ENCODE peak calls at places on chromosomes 11 and 22, in nine cellular contexts. One of them, this sample, is unnamed.
A peak's percentile ranks its signal among the peaks of the same experiment; 100 is the strongest.

GRCh38 chr11:113249491-113249763 is 65.0 kb upstream of the TTC12 start:
- DNase-seq in tibial nerve: no peak
- DNase-seq in hepatocyte: no peak
- DNase-seq in AG09309: no peak
- DNase-seq in lower leg skin: no peak
- DNase-seq in uterus: no peak
- DNase-seq in AG10803: peak; percentile 20
- DNase-seq in sigmoid colon: no peak
- DNase-seq in retinal pigment epithelial cell: no peak
- DNase-seq in this sample: no peak

GRCh38 chr11:31809543-31809856 is 1.6 kb downstream of the PAX6 start:
- DNase-seq in tibial nerve: no peak
- DNase-seq in hepatocyte: no peak
- DNase-seq in AG09309: no peak
- DNase-seq in lower leg skin: no peak
- DNase-seq in uterus: no peak
- DNase-seq in AG10803: no peak
- DNase-seq in sigmoid colon: no peak
- DNase-seq in retinal pigment epithelial cell: no peak
- DNase-seq in this sample: no peak

GRCh38 chr11:101759771-101760450 is 154.9 kb upstream of the CEP126 start:
- DNase-seq in tibial nerve: no peak
- DNase-seq in hepatocyte: no peak
- DNase-seq in AG09309: no peak
- DNase-seq in lower leg skin: no peak
- DNase-seq in uterus: no peak
- DNase-seq in AG10803: no peak
- DNase-seq in sigmoid colon: no peak
- DNase-seq in retinal pigment epithelial cell: no peak
- DNase-seq in this sample: no peak

GRCh38 chr11:106397787-106398355 is 320.4 kb downstream of the AASDHPPT start:
- DNase-seq in tibial nerve: no peak
- DNase-seq in hepatocyte: no peak
- DNase-seq in AG09309: no peak
- DNase-seq in lower leg skin: no peak
- DNase-seq in uterus: no peak
- DNase-seq in AG10803: peak; percentile 23
- DNase-seq in sigmoid colon: no peak
- DNase-seq in retinal pigment epithelial cell: no peak
- DNase-seq in this sample: no peak

GRCh38 chr11:93000511-93001476 is 31.3 kb downstream of the MTNR1B start:
- DNase-seq in tibial nerve: no peak
- DNase-seq in hepatocyte: no peak
- DNase-seq in AG09309: peak; percentile 56
- DNase-seq in lower leg skin: no peak
- DNase-seq in uterus: no peak
- DNase-seq in AG10803: peak; percentile 73
- DNase-seq in sigmoid colon: no peak
- DNase-seq in retinal pigment epithelial cell: peak; percentile 40
- DNase-seq in this sample: no peak

GRCh38 chr11:68177877-68178276 is 35.2 kb downstream of the KMT5B start:
- DNase-seq in tibial nerve: no peak
- DNase-seq in hepatocyte: no peak
- DNase-seq in AG09309: no peak
- DNase-seq in lower leg skin: no peak
- DNase-seq in uterus: no peak
- DNase-seq in AG10803: no peak
- DNase-seq in sigmoid colon: no peak
- DNase-seq in retinal pigment epithelial cell: no peak
- DNase-seq in this sample: no peak

GRCh38 chr11:19253817-19254216 is 13.1 kb upstream of the E2F8 start:
- DNase-seq in tibial nerve: no peak
- DNase-seq in hepatocyte: peak; percentile 30
- DNase-seq in AG09309: no peak
- DNase-seq in lower leg skin: no peak
- DNase-seq in uterus: no peak
- DNase-seq in AG10803: no peak
- DNase-seq in sigmoid colon: no peak
- DNase-seq in retinal pigment epithelial cell: no peak
- DNase-seq in this sample: no peak

GRCh38 chr11:1161410-1162152 is 3.8 kb downstream of the MUC5AC start:
- DNase-seq in tibial nerve: no peak
- DNase-seq in hepatocyte: no peak
- DNase-seq in AG09309: no peak
- DNase-seq in lower leg skin: no peak
- DNase-seq in uterus: no peak
- DNase-seq in AG10803: no peak
- DNase-seq in sigmoid colon: peak; percentile 53
- DNase-seq in retinal pigment epithelial cell: no peak
- DNase-seq in this sample: no peak

GRCh38 chr11:123166095-123166559 is 28.9 kb downstream of the CLMP start:
- DNase-seq in tibial nerve: peak; percentile 40
- DNase-seq in hepatocyte: peak; percentile 77
- DNase-seq in AG09309: no peak
- DNase-seq in lower leg skin: no peak
- DNase-seq in uterus: peak; percentile 89
- DNase-seq in AG10803: peak; percentile 63
- DNase-seq in sigmoid colon: peak; percentile 84
- DNase-seq in retinal pigment epithelial cell: no peak
- DNase-seq in this sample: no peak

GRCh38 chr22:25202290-25202921 is 2.7 kb downstream of the CRYBB3 start:
- DNase-seq in tibial nerve: peak; percentile 62
- DNase-seq in hepatocyte: peak; percentile 77
- DNase-seq in AG09309: peak; percentile 13
- DNase-seq in lower leg skin: peak; percentile 29
- DNase-seq in uterus: peak; percentile 30
- DNase-seq in AG10803: peak; percentile 43
- DNase-seq in sigmoid colon: no peak
- DNase-seq in retinal pigment epithelial cell: peak; percentile 9
- DNase-seq in this sample: peak; percentile 22

GRCh38 chr22:31089101-31090100 is 8.3 kb downstream of the SMTN start:
- DNase-seq in tibial nerve: no peak
- DNase-seq in hepatocyte: peak; percentile 61
- DNase-seq in AG09309: no peak
- DNase-seq in lower leg skin: no peak
- DNase-seq in uterus: peak; percentile 73
- DNase-seq in AG10803: no peak
- DNase-seq in sigmoid colon: peak; percentile 91
- DNase-seq in retinal pigment epithelial cell: no peak
- DNase-seq in this sample: no peak

GRCh38 chr11:66904981-66905521 is 48.2 kb downstream of the LRFN4 start:
- DNase-seq in tibial nerve: no peak
- DNase-seq in hepatocyte: no peak
- DNase-seq in AG09309: no peak
- DNase-seq in lower leg skin: no peak
- DNase-seq in uterus: no peak
- DNase-seq in AG10803: no peak
- DNase-seq in sigmoid colon: no peak
- DNase-seq in retinal pigment epithelial cell: no peak
- DNase-seq in this sample: no peak

GRCh38 chr11:67503119-67504022 is 1.8 kb downstream of the PITPNM1 start:
- DNase-seq in tibial nerve: no peak
- DNase-seq in hepatocyte: no peak
- DNase-seq in AG09309: no peak
- DNase-seq in lower leg skin: no peak
- DNase-seq in uterus: no peak
- DNase-seq in AG10803: no peak
- DNase-seq in sigmoid colon: no peak
- DNase-seq in retinal pigment epithelial cell: no peak
- DNase-seq in this sample: no peak

GRCh38 chr11:27179334-27179733 is 138.7 kb downstream of the BBOX1 start:
- DNase-seq in tibial nerve: no peak
- DNase-seq in hepatocyte: no peak
- DNase-seq in AG09309: no peak
- DNase-seq in lower leg skin: no peak
- DNase-seq in uterus: no peak
- DNase-seq in AG10803: peak; percentile 66
- DNase-seq in sigmoid colon: no peak
- DNase-seq in retinal pigment epithelial cell: no peak
- DNase-seq in this sample: no peak

GRCh38 chr11:36073411-36074203 is 129.7 kb downstream of the LDLRAD3 start:
- DNase-seq in tibial nerve: no peak
- DNase-seq in hepatocyte: peak; percentile 52
- DNase-seq in AG09309: no peak
- DNase-seq in lower leg skin: no peak
- DNase-seq in uterus: no peak
- DNase-seq in AG10803: peak; percentile 82
- DNase-seq in sigmoid colon: no peak
- DNase-seq in retinal pigment epithelial cell: peak; percentile 55
- DNase-seq in this sample: peak; percentile 23

GRCh38 chr22:31635638-31636306 is 26.2 kb downstream of the PISD start:
- DNase-seq in tibial nerve: no peak
- DNase-seq in hepatocyte: peak; percentile 8
- DNase-seq in AG09309: no peak
- DNase-seq in lower leg skin: no peak
- DNase-seq in uterus: no peak
- DNase-seq in AG10803: no peak
- DNase-seq in sigmoid colon: no peak
- DNase-seq in retinal pigment epithelial cell: no peak
- DNase-seq in this sample: no peak

GRCh38 chr11:10450451-10451398 is 4.3 kb upstream of the AMPD3 start:
- DNase-seq in tibial nerve: no peak
- DNase-seq in hepatocyte: peak; percentile 80
- DNase-seq in AG09309: no peak
- DNase-seq in lower leg skin: no peak
- DNase-seq in uterus: no peak
- DNase-seq in AG10803: peak; percentile 25
- DNase-seq in sigmoid colon: no peak
- DNase-seq in retinal pigment epithelial cell: no peak
- DNase-seq in this sample: no peak

GRCh38 chr11:128349650-128350296 is 237.6 kb downstream of the ETS1 start:
- DNase-seq in tibial nerve: no peak
- DNase-seq in hepatocyte: no peak
- DNase-seq in AG09309: no peak
- DNase-seq in lower leg skin: no peak
- DNase-seq in uterus: no peak
- DNase-seq in AG10803: no peak
- DNase-seq in sigmoid colon: no peak
- DNase-seq in retinal pigment epithelial cell: no peak
- DNase-seq in this sample: no peak

GRCh38 chr11:69489031-69489745 is 7.7 kb downstream of the LINC01488 start:
- DNase-seq in tibial nerve: no peak
- DNase-seq in hepatocyte: no peak
- DNase-seq in AG09309: no peak
- DNase-seq in lower leg skin: no peak
- DNase-seq in uterus: no peak
- DNase-seq in AG10803: no peak
- DNase-seq in sigmoid colon: no peak
- DNase-seq in retinal pigment epithelial cell: no peak
- DNase-seq in this sample: no peak

GRCh38 chr11:99693941-99694492 is 673.3 kb downstream of the CNTN5 start:
- DNase-seq in tibial nerve: no peak
- DNase-seq in hepatocyte: peak; percentile 26
- DNase-seq in AG09309: no peak
- DNase-seq in lower leg skin: no peak
- DNase-seq in uterus: no peak
- DNase-seq in AG10803: no peak
- DNase-seq in sigmoid colon: no peak
- DNase-seq in retinal pigment epithelial cell: peak; percentile 91
- DNase-seq in this sample: peak; percentile 55

GRCh38 chr11:64675417-64676252 is 47.4 kb downstream of the NRXN2 start:
- DNase-seq in tibial nerve: peak; percentile 59
- DNase-seq in hepatocyte: peak; percentile 72
- DNase-seq in AG09309: peak; percentile 62
- DNase-seq in lower leg skin: peak; percentile 53
- DNase-seq in uterus: peak; percentile 52
- DNase-seq in AG10803: peak; percentile 91
- DNase-seq in sigmoid colon: peak; percentile 82
- DNase-seq in retinal pigment epithelial cell: peak; percentile 73
- DNase-seq in this sample: no peak

GRCh38 chr22:23494593-23495266 is 85.4 kb downstream of the IGLL1 start:
- DNase-seq in tibial nerve: no peak
- DNase-seq in hepatocyte: no peak
- DNase-seq in AG09309: no peak
- DNase-seq in lower leg skin: no peak
- DNase-seq in uterus: no peak
- DNase-seq in AG10803: no peak
- DNase-seq in sigmoid colon: no peak
- DNase-seq in retinal pigment epithelial cell: no peak
- DNase-seq in this sample: no peak

DNA sequence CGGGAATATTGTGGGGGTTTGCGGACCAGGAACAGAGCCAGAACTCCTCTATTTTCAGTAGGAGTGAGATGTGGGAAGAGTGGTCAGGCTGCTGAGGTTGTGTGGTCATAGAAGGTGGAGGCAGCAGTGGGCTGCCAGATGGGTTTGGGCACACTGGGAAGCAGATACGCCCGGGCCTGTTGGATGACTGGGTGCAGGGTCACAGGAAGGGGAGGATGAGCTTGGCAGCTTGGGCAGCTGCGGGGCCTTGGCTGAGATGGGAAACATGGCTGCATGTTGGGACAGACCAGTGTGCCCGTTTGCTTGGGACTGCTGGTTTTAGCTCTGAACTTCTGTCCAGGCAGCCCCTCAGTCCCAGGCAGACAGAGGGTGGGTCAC is 11.4 kb downstream of the SHANK3 start:
- DNase-seq in tibial nerve: no peak
- DNase-seq in hepatocyte: no peak
- DNase-seq in AG09309: no peak
- DNase-seq in lower leg skin: no peak
- DNase-seq in uterus: no peak
- DNase-seq in AG10803: no peak
- DNase-seq in sigmoid colon: no peak
- DNase-seq in retinal pigment epithelial cell: no peak
- DNase-seq in this sample: no peak
- H3K4me3 ChIP-seq in tibial nerve: no peak overlapping the region
- H3K4me3 ChIP-seq in hepatocyte: no peak overlapping the region
- H3K4me3 ChIP-seq in AG09309: no peak overlapping the region
- H3K4me3 ChIP-seq in lower leg skin: no peak overlapping the region
- H3K4me3 ChIP-seq in uterus: no peak overlapping the region
- H3K4me3 ChIP-seq in AG10803: no peak overlapping the region
- H3K4me3 ChIP-seq in sigmoid colon: no peak overlapping the region
- H3K4me3 ChIP-seq in retinal pigment epithelial cell: no peak overlapping the region
- H3K4me3 ChIP-seq in this sample: no peak overlapping the region

GRCh38 chr11:85182437-85183109 is 444.6 kb downstream of the DLG2 start:
- DNase-seq in tibial nerve: no peak
- DNase-seq in hepatocyte: peak; percentile 71
- DNase-seq in AG09309: no peak
- DNase-seq in lower leg skin: no peak
- DNase-seq in uterus: no peak
- DNase-seq in AG10803: peak; percentile 3
- DNase-seq in sigmoid colon: no peak
- DNase-seq in retinal pigment epithelial cell: peak; percentile 51
- DNase-seq in this sample: peak; percentile 6
- TF ChIP-seq CTCF in tibial nerve: peak; percentile 26
- TF ChIP-seq CTCF in hepatocyte: peak; percentile 36
- TF ChIP-seq CTCF in AG09309: no peak
- TF ChIP-seq CTCF in lower leg skin: no peak
- TF ChIP-seq CTCF in uterus: no peak
- TF ChIP-seq CTCF in AG10803: peak; percentile 36
- TF ChIP-seq CTCF in sigmoid colon: no peak
- TF ChIP-seq CTCF in retinal pigment epithelial cell: peak; percentile 63
- TF ChIP-seq CTCF in this sample: peak; percentile 55

GRCh38 chr11:60777106-60777505 is 8.0 kb upstream of the MS4A10 start:
- DNase-seq in tibial nerve: no peak
- DNase-seq in hepatocyte: no peak
- DNase-seq in AG09309: no peak
- DNase-seq in lower leg skin: no peak
- DNase-seq in uterus: no peak
- DNase-seq in AG10803: no peak
- DNase-seq in sigmoid colon: no peak
- DNase-seq in retinal pigment epithelial cell: no peak
- DNase-seq in this sample: no peak
- H3K4me3 ChIP-seq in tibial nerve: no peak overlapping the region
- H3K4me3 ChIP-seq in hepatocyte: no peak overlapping the region
- H3K4me3 ChIP-seq in AG09309: no peak overlapping the region
- H3K4me3 ChIP-seq in lower leg skin: no peak overlapping the region
- H3K4me3 ChIP-seq in uterus: no peak overlapping the region
- H3K4me3 ChIP-seq in AG10803: no peak overlapping the region
- H3K4me3 ChIP-seq in sigmoid colon: no peak overlapping the region
- H3K4me3 ChIP-seq in retinal pigment epithelial cell: no peak overlapping the region
- H3K4me3 ChIP-seq in this sample: no peak overlapping the region

GRCh38 chr11:43557553-43558031 is 122.9 kb upstream of the HSD17B12 start:
- DNase-seq in tibial nerve: no peak
- DNase-seq in hepatocyte: no peak
- DNase-seq in AG09309: no peak
- DNase-seq in lower leg skin: no peak
- DNase-seq in uterus: no peak
- DNase-seq in AG10803: no peak
- DNase-seq in sigmoid colon: no peak
- DNase-seq in retinal pigment epithelial cell: no peak
- DNase-seq in this sample: no peak
- TF ChIP-seq CTCF in tibial nerve: no peak
- TF ChIP-seq CTCF in hepatocyte: peak; percentile 44
- TF ChIP-seq CTCF in AG09309: peak; percentile 32
- TF ChIP-seq CTCF in lower leg skin: no peak
- TF ChIP-seq CTCF in uterus: peak; percentile 28
- TF ChIP-seq CTCF in AG10803: peak; percentile 35
- TF ChIP-seq CTCF in sigmoid colon: no peak
- TF ChIP-seq CTCF in retinal pigment epithelial cell: peak; percentile 52
- TF ChIP-seq CTCF in this sample: peak; percentile 27

This sample was measured in astrocyte of the cerebellum.